ENCODE peak calls at places on chromosomes 13 and 19, in ten cellular contexts. V is T-helper 1 cell; P is lung microvascular endothelial cell; Y is tibial nerve; K is heart left ventricle; W is NCI-H460; T is CD4-positive, alpha-beta memory T cell; Q is ascending aorta; C is hepatocyte; S is activated CD4-positive, alpha-beta T cell treated with anti-CD3 and anti-CD28 coated beads for 4 hours. E is an unnamed sample.
A peak's percentile ranks its signal among the peaks of the same experiment; 100 is the strongest.

GRCh38 chr13:107765724-107766436 is 449.5 kb downstream of the LIG4 start:
- DNase-seq in V (no peak), P (peak; percentile 37), Y (no peak), K (no peak), W (no peak), T (no peak), Q (no peak), C (no peak), S (no peak), E (no peak)

GRCh38 chr13:20960663-20961309 is 58.2 kb upstream of the XPO4 start:
- DNase-seq in V (no peak), P (peak; percentile 22), Y (no peak), K (no peak), W (no peak), T (no peak), Q (no peak), C (no peak), S (no peak), E (peak; percentile 24)

GRCh38 chr13:63110431-63110830 is 1694.8 kb upstream of the PCDH20 start:
- DNase-seq in V (no peak), P (no peak), Y (no peak), K (no peak), W (no peak), T (no peak), Q (no peak), C (no peak), S (no peak), E (no peak)

GRCh38 chr19:36113895-36114762 is 546 bp downstream of the POLR2I start:
- DNase-seq in V (peak; percentile 13), P (peak; percentile 51), Y (peak; percentile 22), K (no peak), W (no peak), T (no peak), Q (peak; percentile 70), C (peak; percentile 61), S (peak; percentile 19), E (peak; percentile 34)

GRCh38 chr13:77986699-77987098 is 68.1 kb upstream of the EDNRB start:
- DNase-seq in V (no peak), P (no peak), Y (no peak), K (no peak), W (no peak), T (no peak), Q (no peak), C (no peak), S (no peak), E (no peak)

GRCh38 chr19:16621165-16621800 is 6.7 kb downstream of the MED26 start:
- DNase-seq in V (no peak), P (no peak), Y (no peak), K (no peak), W (no peak), T (no peak), Q (no peak), C (no peak), S (no peak), E (no peak)

GRCh38 chr19:37227996-37228395 is 10.0 kb downstream of the ZNF383 start:
- DNase-seq in V (no peak), P (peak; percentile 13), Y (no peak), K (no peak), W (no peak), T (peak; percentile 15), Q (no peak), C (no peak), S (no peak), E (no peak)

GRCh38 chr19:35142531-35143230 is 374 bp upstream of the FXYD7 start:
- DNase-seq in V (peak; percentile 62), P (peak; percentile 50), Y (no peak), K (no peak), W (no peak), T (peak; percentile 72), Q (no peak), C (peak; percentile 72), S (peak; percentile 68), E (no peak)

E was measured in gastrocnemius medialis.